ENCODE peak calls at places on chromosomes 7 and 10, in four cellular contexts. F is left lobe of liver; S is HEK293T; H is activated T-helper 1 cell treated with anti-CD3 and anti-CD28 coated beads, Interleukin-12 subunit alpha, Interleukin-12 subunit beta, Interleukin-2, Interleukin-4 antibody, amounts not matched to agents 30 ng/mL and 10 ng/mL and 1 ng/mL, durations not matched to agents 14 hours and 24 hours and 36 hours. X is an unnamed sample.

GRCh38 chr10:132035476-132035875 is 30.3 kb upstream of the JAKMIP3 start:
- DNase-seq in H (no peak), F (no peak), S (no peak), X (no peak)

GRCh38 chr7:83648464-83649241 is at the start of gene SEMA3E:
- DNase-seq in F (no peak), H (no peak), S (peak), X (no peak)

GRCh38 chr10:127279334-127279774 is 83.0 kb upstream of the INSYN2A start:
- DNase-seq in H (no peak), S (no peak), F (no peak), X (no peak)

GRCh38 chr7:12709731-12710502 is 22.5 kb downstream of the ARL4A start:
- DNase-seq in F (no peak), S (no peak), H (no peak), X (no peak)

GRCh38 chr7:28779929-28780328 is 178.2 kb downstream of the TRIL start:
- DNase-seq in S (no peak), F (no peak), H (no peak), X (no peak)

GRCh38 chr10:96421995-96422394 is 63.2 kb upstream of the OPALIN start:
- DNase-seq in H (no peak), F (no peak), S (no peak), X (no peak)

GRCh38 chr10:35300063-35300699 is 36.1 kb upstream of the CCNY start:
- DNase-seq in F (peak), H (no peak), S (no peak), X (peak)

GRCh38 chr10:58435297-58435696 is 50.1 kb downstream of the TFAM start:
- DNase-seq in F (no peak), H (no peak), S (peak), X (no peak)

GRCh38 chr10:42959833-42960232 is 117.0 kb upstream of the RET start:
- DNase-seq in H (no peak), S (no peak), F (no peak), X (no peak)

GRCh38 chr10:120614685-120615084 is 157.7 kb downstream of the PLPP4 start:
- DNase-seq in S (no peak), F (no peak), H (no peak), X (no peak)

GRCh38 chr10:79022565-79023488 is 45.9 kb upstream of the ZMIZ1 start:
- DNase-seq in F (no peak), H (no peak), S (peak), X (no peak)

GRCh38 chr7:778968-779451 is 51.9 kb upstream of the PRKAR1B start:
- DNase-seq in H (no peak), S (no peak), F (no peak), X (no peak)

GRCh38 chr10:76975131-76975530 is 662.5 kb downstream of the KCNMA1 start:
- DNase-seq in H (no peak), F (no peak), S (no peak), X (no peak)

X was measured in stimulated activated naive B cell treated with anti-CD40 and anti-IgM and Interleukin-4, amounts not matched to agents 10 μg/mL and 1 μg/mL and 100 μg/mL, for 72 hours.